ENCODE peak calls at places on chromosome 16, in nine cellular contexts. C is testis; B is glomerular endothelial cell; T is CD4-positive, CD25-positive, alpha-beta regulatory T cell; K is AG10803; V is ovary; I is astrocyte of the hippocampus; Y is GM10248; A is foreskin fibroblast. M is an unnamed sample.

GRCh38 chr16:71542377-71542776 is 16.2 kb downstream of the CHST4 start:
- DNase-seq in C (peak; percentile 66), B (no peak), T (peak; percentile 17), K (peak; percentile 14), V (no peak), I (peak; percentile 10), Y (peak; percentile 69), A (peak; percentile 8), M (peak; percentile 11)

GRCh38 chr16:85457366-85457765 is 155.8 kb upstream of the GSE1 start:
- DNase-seq in C (no peak), B (no peak), T (no peak), K (no peak), V (no peak), I (peak; percentile 40), Y (no peak), A (no peak), M (peak; percentile 28)

GRCh38 chr16:47260496-47260895 is 116.8 kb upstream of the NETO2 start:
- DNase-seq in C (no peak), B (no peak), T (no peak), K (no peak), V (no peak), I (no peak), Y (no peak), A (no peak), M (no peak)

GRCh38 chr16:48918520-48919258 is 308.7 kb upstream of the N4BP1 start:
- DNase-seq in C (no peak), B (no peak), T (no peak), K (no peak), V (no peak), I (no peak), Y (no peak), A (no peak), M (no peak)

GRCh38 chr16:90057738-90058173 is 19.4 kb downstream of the PRDM7 start:
- DNase-seq in C (no peak), B (no peak), T (no peak), K (peak; percentile 48), V (no peak), I (no peak), Y (peak; percentile 29), A (peak; percentile 48), M (no peak)

GRCh38 chr16:89257281-89257731 is 39.8 kb downstream of the ZNF778 start:
- DNase-seq in C (no peak), B (no peak), T (no peak), K (no peak), V (no peak), I (peak; percentile 46), Y (peak; percentile 20), A (peak; percentile 11), M (peak; percentile 39)

GRCh38 chr16:78485899-78486221 is 386.4 kb downstream of the WWOX start:
- DNase-seq in C (no peak), B (no peak), T (no peak), K (no peak), V (no peak), I (no peak), Y (no peak), A (no peak), M (no peak)

GRCh38 chr16:87684106-87684677 is 81.6 kb downstream of the KLHDC4 start:
- DNase-seq in C (no peak), B (no peak), T (no peak), K (no peak), V (no peak), I (no peak), Y (no peak), A (no peak), M (no peak)

GRCh38 chr16:29901607-29901945 is 1.3 kb downstream of the ASPHD1 start:
- DNase-seq in C (no peak), B (no peak), T (no peak), K (no peak), V (no peak), I (no peak), Y (no peak), A (no peak), M (no peak)

GRCh38 chr16:81703177-81704155 is 75.6 kb upstream of the PLCG2 start:
- DNase-seq in C (peak; percentile 51), B (no peak), T (no peak), K (peak; percentile 92), V (peak; percentile 72), I (peak; percentile 92), Y (no peak), A (peak; percentile 90), M (peak; percentile 83)

GRCh38 chr16:67186550-67186950 is 2.8 kb upstream of the MATCAP1 start:
- DNase-seq in C (no peak), B (no peak), T (no peak), K (peak; percentile 49), V (peak; percentile 34), I (peak; percentile 82), Y (no peak), A (peak; percentile 56), M (peak; percentile 41)

GRCh38 chr16:57955572-57955971 is 15.4 kb downstream of the CNGB1 start:
- DNase-seq in C (peak; percentile 68), B (no peak), T (no peak), K (no peak), V (no peak), I (peak; percentile 53), Y (no peak), A (no peak), M (no peak)

GRCh38 chr16:64092284-64092683 is 1029.6 kb downstream of the CDH11 start:
- DNase-seq in C (no peak), B (no peak), T (no peak), K (peak; percentile 77), V (no peak), I (peak; percentile 72), Y (no peak), A (peak; percentile 31), M (peak; percentile 58)

GRCh38 chr16:87834015-87834667 is 35.2 kb downstream of the SLC7A5 start:
- DNase-seq in C (peak; percentile 61), B (no peak), T (no peak), K (no peak), V (no peak), I (no peak), Y (no peak), A (no peak), M (no peak)

GRCh38 chr16:64983983-64984382 is 137.9 kb downstream of the CDH11 start:
- DNase-seq in C (peak; percentile 62), B (no peak), T (no peak), K (peak; percentile 75), V (peak; percentile 38), I (peak; percentile 74), Y (no peak), A (peak; percentile 68), M (peak; percentile 73)

GRCh38 chr16:24971718-24972117 is 43.5 kb downstream of the ARHGAP17 start:
- DNase-seq in C (no peak), B (no peak), T (no peak), K (no peak), V (no peak), I (no peak), Y (no peak), A (no peak), M (no peak)

GRCh38 chr16:49463529-49463928 is 89.9 kb downstream of the C16orf78 start:
- DNase-seq in C (no peak), B (no peak), T (peak; percentile 49), K (no peak), V (no peak), I (no peak), Y (peak; percentile 79), A (no peak), M (no peak)

GRCh38 chr16:83952587-83952939 is 477 bp upstream of the OSGIN1 start:
- DNase-seq in C (no peak), B (no peak), T (no peak), K (no peak), V (no peak), I (no peak), Y (no peak), A (no peak), M (no peak)

M was measured in adipocyte.